ENCODE peak calls at places on chromosomes 1 and 21, in ten cellular contexts. One of them, this sample, is unnamed.

GRCh38 chr1:68370101-68370915 is 79.4 kb downstream of the RPE65 start:
- DNase-seq in WERI-Rb-1: no peak
- DNase-seq in NCI-H1694 treated with DMSO at 0.1 percent for 48 hours: no peak
- DNase-seq in progenitor cell of endocrine pancreas: no peak
- DNase-seq in NCI-H1092: no peak
- DNase-seq in choroid plexus epithelial cell: no peak
- DNase-seq in OCI-M1: no peak
- DNase-seq in left ventricle myocardium inferior: no peak
- DNase-seq in Calu3: peak
- DNase-seq in iris pigment epithelial cell: no peak
- DNase-seq in this sample: no peak

GRCh38 chr1:70945266-70945665 is 102.3 kb downstream of the PTGER3 start:
- DNase-seq in left ventricle myocardium inferior: no peak
- DNase-seq in Calu3: no peak
- DNase-seq in NCI-H1694 treated with DMSO at 0.1 percent for 48 hours: no peak
- DNase-seq in OCI-M1: no peak
- DNase-seq in choroid plexus epithelial cell: no peak
- DNase-seq in progenitor cell of endocrine pancreas: no peak
- DNase-seq in NCI-H1092: no peak
- DNase-seq in iris pigment epithelial cell: no peak
- DNase-seq in WERI-Rb-1: no peak
- DNase-seq in this sample: no peak

GRCh38 chr1:22500058-22500457 is 48.4 kb downstream of the ZBTB40 start:
- DNase-seq in choroid plexus epithelial cell: peak
- DNase-seq in Calu3: no peak
- DNase-seq in OCI-M1: no peak
- DNase-seq in NCI-H1694 treated with DMSO at 0.1 percent for 48 hours: no peak
- DNase-seq in NCI-H1092: no peak
- DNase-seq in left ventricle myocardium inferior: no peak
- DNase-seq in iris pigment epithelial cell: peak
- DNase-seq in progenitor cell of endocrine pancreas: no peak
- DNase-seq in WERI-Rb-1: no peak
- DNase-seq in this sample: no peak

GRCh38 chr1:241482761-241483250 is 36.7 kb downstream of the FH start:
- DNase-seq in iris pigment epithelial cell: peak
- DNase-seq in left ventricle myocardium inferior: no peak
- DNase-seq in choroid plexus epithelial cell: peak
- DNase-seq in NCI-H1092: no peak
- DNase-seq in NCI-H1694 treated with DMSO at 0.1 percent for 48 hours: no peak
- DNase-seq in WERI-Rb-1: no peak
- DNase-seq in Calu3: peak
- DNase-seq in OCI-M1: no peak
- DNase-seq in progenitor cell of endocrine pancreas: no peak
- DNase-seq in this sample: no peak

GRCh38 chr1:76503100-76503499 is 364.2 kb upstream of the ST6GALNAC5 start:
- DNase-seq in iris pigment epithelial cell: no peak
- DNase-seq in NCI-H1694 treated with DMSO at 0.1 percent for 48 hours: no peak
- DNase-seq in left ventricle myocardium inferior: no peak
- DNase-seq in NCI-H1092: no peak
- DNase-seq in choroid plexus epithelial cell: no peak
- DNase-seq in OCI-M1: no peak
- DNase-seq in WERI-Rb-1: no peak
- DNase-seq in progenitor cell of endocrine pancreas: no peak
- DNase-seq in Calu3: no peak
- DNase-seq in this sample: no peak

GRCh38 chr1:205440476-205441317 is 15.1 kb downstream of the BLACAT1 start:
- DNase-seq in left ventricle myocardium inferior: peak
- DNase-seq in iris pigment epithelial cell: peak
- DNase-seq in NCI-H1694 treated with DMSO at 0.1 percent for 48 hours: no peak
- DNase-seq in OCI-M1: peak
- DNase-seq in progenitor cell of endocrine pancreas: no peak
- DNase-seq in choroid plexus epithelial cell: peak
- DNase-seq in NCI-H1092: no peak
- DNase-seq in WERI-Rb-1: peak
- DNase-seq in Calu3: peak
- DNase-seq in this sample: peak

GRCh38 chr1:204213668-204214662 is at the start of gene GOLT1A:
- DNase-seq in left ventricle myocardium inferior: peak
- DNase-seq in OCI-M1: peak
- DNase-seq in iris pigment epithelial cell: peak
- DNase-seq in choroid plexus epithelial cell: peak
- DNase-seq in progenitor cell of endocrine pancreas: peak
- DNase-seq in Calu3: peak
- DNase-seq in WERI-Rb-1: peak
- DNase-seq in NCI-H1694 treated with DMSO at 0.1 percent for 48 hours: peak
- DNase-seq in NCI-H1092: peak
- DNase-seq in this sample: peak

GRCh38 chr1:150514260-150514659 is 1.3 kb upstream of the FALEC start:
- DNase-seq in choroid plexus epithelial cell: no peak
- DNase-seq in NCI-H1694 treated with DMSO at 0.1 percent for 48 hours: no peak
- DNase-seq in left ventricle myocardium inferior: no peak
- DNase-seq in OCI-M1: no peak
- DNase-seq in NCI-H1092: no peak
- DNase-seq in Calu3: no peak
- DNase-seq in progenitor cell of endocrine pancreas: no peak
- DNase-seq in iris pigment epithelial cell: no peak
- DNase-seq in WERI-Rb-1: no peak
- DNase-seq in this sample: no peak

GRCh38 chr1:62334434-62334833 is 15.2 kb upstream of the KANK4 start:
- DNase-seq in WERI-Rb-1: no peak
- DNase-seq in NCI-H1092: no peak
- DNase-seq in NCI-H1694 treated with DMSO at 0.1 percent for 48 hours: no peak
- DNase-seq in progenitor cell of endocrine pancreas: no peak
- DNase-seq in left ventricle myocardium inferior: no peak
- DNase-seq in Calu3: no peak
- DNase-seq in iris pigment epithelial cell: no peak
- DNase-seq in choroid plexus epithelial cell: no peak
- DNase-seq in OCI-M1: no peak
- DNase-seq in this sample: no peak

GRCh38 chr21:43189936-43190335 is 21.1 kb downstream of the CRYAA start:
- DNase-seq in WERI-Rb-1: peak
- DNase-seq in progenitor cell of endocrine pancreas: no peak
- DNase-seq in NCI-H1694 treated with DMSO at 0.1 percent for 48 hours: no peak
- DNase-seq in iris pigment epithelial cell: no peak
- DNase-seq in NCI-H1092: no peak
- DNase-seq in choroid plexus epithelial cell: no peak
- DNase-seq in OCI-M1: no peak
- DNase-seq in Calu3: no peak
- DNase-seq in left ventricle myocardium inferior: no peak
- DNase-seq in this sample: no peak

GRCh38 chr1:77400781-77401180 is 119.0 kb downstream of the AK5 start:
- DNase-seq in Calu3: no peak
- DNase-seq in choroid plexus epithelial cell: peak
- DNase-seq in OCI-M1: no peak
- DNase-seq in WERI-Rb-1: no peak
- DNase-seq in NCI-H1092: no peak
- DNase-seq in left ventricle myocardium inferior: no peak
- DNase-seq in iris pigment epithelial cell: peak
- DNase-seq in NCI-H1694 treated with DMSO at 0.1 percent for 48 hours: no peak
- DNase-seq in progenitor cell of endocrine pancreas: no peak
- DNase-seq in this sample: no peak

GRCh38 chr1:169526120-169526832 is 40.5 kb upstream of the SLC19A2 start:
- DNase-seq in choroid plexus epithelial cell: no peak
- DNase-seq in Calu3: no peak
- DNase-seq in progenitor cell of endocrine pancreas: no peak
- DNase-seq in WERI-Rb-1: no peak
- DNase-seq in iris pigment epithelial cell: no peak
- DNase-seq in NCI-H1092: no peak
- DNase-seq in NCI-H1694 treated with DMSO at 0.1 percent for 48 hours: no peak
- DNase-seq in OCI-M1: no peak
- DNase-seq in left ventricle myocardium inferior: no peak
- DNase-seq in this sample: no peak

GRCh38 chr1:102742426-102742825 is 365.9 kb downstream of the COL11A1 start:
- DNase-seq in iris pigment epithelial cell: peak
- DNase-seq in left ventricle myocardium inferior: no peak
- DNase-seq in OCI-M1: no peak
- DNase-seq in choroid plexus epithelial cell: peak
- DNase-seq in progenitor cell of endocrine pancreas: no peak
- DNase-seq in WERI-Rb-1: no peak
- DNase-seq in NCI-H1092: no peak
- DNase-seq in Calu3: no peak
- DNase-seq in NCI-H1694 treated with DMSO at 0.1 percent for 48 hours: no peak
- DNase-seq in this sample: no peak

GRCh38 chr21:44836666-44837471 is 19.0 kb upstream of the SUMO3 start:
- DNase-seq in choroid plexus epithelial cell: peak
- DNase-seq in WERI-Rb-1: peak
- DNase-seq in NCI-H1694 treated with DMSO at 0.1 percent for 48 hours: peak
- DNase-seq in iris pigment epithelial cell: peak
- DNase-seq in Calu3: peak
- DNase-seq in left ventricle myocardium inferior: no peak
- DNase-seq in OCI-M1: peak
- DNase-seq in progenitor cell of endocrine pancreas: no peak
- DNase-seq in NCI-H1092: no peak
- DNase-seq in this sample: no peak

GRCh38 chr1:215273838-215274516 is 191.4 kb downstream of the KCNK2 start:
- DNase-seq in WERI-Rb-1: no peak
- DNase-seq in NCI-H1092: no peak
- DNase-seq in left ventricle myocardium inferior: no peak
- DNase-seq in iris pigment epithelial cell: peak
- DNase-seq in NCI-H1694 treated with DMSO at 0.1 percent for 48 hours: no peak
- DNase-seq in OCI-M1: no peak
- DNase-seq in choroid plexus epithelial cell: peak
- DNase-seq in Calu3: no peak
- DNase-seq in progenitor cell of endocrine pancreas: no peak
- DNase-seq in this sample: peak

GRCh38 chr1:212415107-212415841 is 588 bp upstream of the PACC1 start:
- DNase-seq in Calu3: no peak
- DNase-seq in progenitor cell of endocrine pancreas: no peak
- DNase-seq in NCI-H1092: no peak
- DNase-seq in OCI-M1: peak
- DNase-seq in choroid plexus epithelial cell: no peak
- DNase-seq in WERI-Rb-1: no peak
- DNase-seq in iris pigment epithelial cell: no peak
- DNase-seq in NCI-H1694 treated with DMSO at 0.1 percent for 48 hours: no peak
- DNase-seq in left ventricle myocardium inferior: no peak
- DNase-seq in this sample: no peak

GRCh38 chr1:206512521-206513180 is 5.3 kb downstream of the RASSF5 start:
- DNase-seq in NCI-H1694 treated with DMSO at 0.1 percent for 48 hours: no peak
- DNase-seq in OCI-M1: no peak
- DNase-seq in Calu3: no peak
- DNase-seq in NCI-H1092: no peak
- DNase-seq in choroid plexus epithelial cell: no peak
- DNase-seq in iris pigment epithelial cell: no peak
- DNase-seq in progenitor cell of endocrine pancreas: no peak
- DNase-seq in WERI-Rb-1: no peak
- DNase-seq in left ventricle myocardium inferior: no peak
- DNase-seq in this sample: no peak

GRCh38 chr1:178341218-178341956 is 155.4 kb downstream of the CLEC20A start:
- DNase-seq in choroid plexus epithelial cell: peak
- DNase-seq in NCI-H1694 treated with DMSO at 0.1 percent for 48 hours: no peak
- DNase-seq in left ventricle myocardium inferior: peak
- DNase-seq in progenitor cell of endocrine pancreas: peak
- DNase-seq in WERI-Rb-1: no peak
- DNase-seq in iris pigment epithelial cell: peak
- DNase-seq in OCI-M1: no peak
- DNase-seq in Calu3: peak
- DNase-seq in NCI-H1092: no peak
- DNase-seq in this sample: peak

GRCh38 chr1:29312469-29313466 is 76.4 kb downstream of the PTPRU start:
- DNase-seq in left ventricle myocardium inferior: no peak
- DNase-seq in WERI-Rb-1: peak
- DNase-seq in OCI-M1: peak
- DNase-seq in Calu3: no peak
- DNase-seq in progenitor cell of endocrine pancreas: no peak
- DNase-seq in NCI-H1092: no peak
- DNase-seq in iris pigment epithelial cell: no peak
- DNase-seq in NCI-H1694 treated with DMSO at 0.1 percent for 48 hours: no peak
- DNase-seq in choroid plexus epithelial cell: no peak
- DNase-seq in this sample: no peak

GRCh38 chr1:160071289-160071688 is 1.3 kb upstream of the KCNJ10 start:
- DNase-seq in Calu3: no peak
- DNase-seq in progenitor cell of endocrine pancreas: no peak
- DNase-seq in NCI-H1092: no peak
- DNase-seq in WERI-Rb-1: no peak
- DNase-seq in OCI-M1: no peak
- DNase-seq in choroid plexus epithelial cell: no peak
- DNase-seq in iris pigment epithelial cell: no peak
- DNase-seq in NCI-H1694 treated with DMSO at 0.1 percent for 48 hours: no peak
- DNase-seq in left ventricle myocardium inferior: no peak
- DNase-seq in this sample: no peak

GRCh38 chr1:151134991-151135390 is 11.4 kb downstream of the SEMA6C start:
- DNase-seq in iris pigment epithelial cell: no peak
- DNase-seq in WERI-Rb-1: no peak
- DNase-seq in OCI-M1: no peak
- DNase-seq in left ventricle myocardium inferior: no peak
- DNase-seq in progenitor cell of endocrine pancreas: no peak
- DNase-seq in choroid plexus epithelial cell: no peak
- DNase-seq in NCI-H1092: no peak
- DNase-seq in NCI-H1694 treated with DMSO at 0.1 percent for 48 hours: no peak
- DNase-seq in Calu3: no peak
- DNase-seq in this sample: no peak

GRCh38 chr1:70264875-70265274 is 43.7 kb downstream of the SRSF11 start:
- DNase-seq in left ventricle myocardium inferior: no peak
- DNase-seq in choroid plexus epithelial cell: no peak
- DNase-seq in Calu3: no peak
- DNase-seq in progenitor cell of endocrine pancreas: no peak
- DNase-seq in iris pigment epithelial cell: no peak
- DNase-seq in NCI-H1092: no peak
- DNase-seq in NCI-H1694 treated with DMSO at 0.1 percent for 48 hours: no peak
- DNase-seq in WERI-Rb-1: no peak
- DNase-seq in OCI-M1: peak
- DNase-seq in this sample: peak

GRCh38 chr1:82284213-82284612 is 483.5 kb downstream of the ADGRL2 start:
- DNase-seq in left ventricle myocardium inferior: no peak
- DNase-seq in Calu3: no peak
- DNase-seq in progenitor cell of endocrine pancreas: no peak
- DNase-seq in NCI-H1092: no peak
- DNase-seq in choroid plexus epithelial cell: peak
- DNase-seq in iris pigment epithelial cell: no peak
- DNase-seq in NCI-H1694 treated with DMSO at 0.1 percent for 48 hours: no peak
- DNase-seq in OCI-M1: peak
- DNase-seq in WERI-Rb-1: no peak
- DNase-seq in this sample: no peak

GRCh38 chr1:50346621-50347020 is 76.6 kb downstream of the DMRTA2 start:
- DNase-seq in left ventricle myocardium inferior: no peak
- DNase-seq in WERI-Rb-1: no peak
- DNase-seq in NCI-H1092: no peak
- DNase-seq in choroid plexus epithelial cell: no peak
- DNase-seq in iris pigment epithelial cell: no peak
- DNase-seq in NCI-H1694 treated with DMSO at 0.1 percent for 48 hours: no peak
- DNase-seq in progenitor cell of endocrine pancreas: no peak
- DNase-seq in Calu3: no peak
- DNase-seq in OCI-M1: peak
- DNase-seq in this sample: no peak

GRCh38 chr1:181221078-181221477 is 132.6 kb downstream of the IER5 start:
- DNase-seq in progenitor cell of endocrine pancreas: no peak
- DNase-seq in WERI-Rb-1: no peak
- DNase-seq in left ventricle myocardium inferior: no peak
- DNase-seq in choroid plexus epithelial cell: no peak
- DNase-seq in iris pigment epithelial cell: no peak
- DNase-seq in Calu3: no peak
- DNase-seq in NCI-H1092: no peak
- DNase-seq in OCI-M1: no peak
- DNase-seq in NCI-H1694 treated with DMSO at 0.1 percent for 48 hours: no peak
- DNase-seq in this sample: no peak

GRCh38 chr1:204574016-204574855 is 58.0 kb downstream of the MDM4 start:
- DNase-seq in NCI-H1092: no peak
- DNase-seq in OCI-M1: no peak
- DNase-seq in choroid plexus epithelial cell: peak
- DNase-seq in NCI-H1694 treated with DMSO at 0.1 percent for 48 hours: peak
- DNase-seq in WERI-Rb-1: no peak
- DNase-seq in left ventricle myocardium inferior: no peak
- DNase-seq in iris pigment epithelial cell: peak
- DNase-seq in Calu3: no peak
- DNase-seq in progenitor cell of endocrine pancreas: no peak
- DNase-seq in this sample: no peak

GRCh38 chr21:18369115-18369514 is 34.5 kb downstream of the TMPRSS15 start:
- DNase-seq in WERI-Rb-1: peak
- DNase-seq in NCI-H1092: peak
- DNase-seq in Calu3: no peak
- DNase-seq in choroid plexus epithelial cell: peak
- DNase-seq in NCI-H1694 treated with DMSO at 0.1 percent for 48 hours: peak
- DNase-seq in OCI-M1: peak
- DNase-seq in iris pigment epithelial cell: peak
- DNase-seq in progenitor cell of endocrine pancreas: no peak
- DNase-seq in left ventricle myocardium inferior: no peak
- DNase-seq in this sample: peak

GRCh38 chr1:39691383-39692151 is at the start of gene HPCAL4:
- DNase-seq in iris pigment epithelial cell: peak
- DNase-seq in choroid plexus epithelial cell: peak
- DNase-seq in Calu3: peak
- DNase-seq in left ventricle myocardium inferior: peak
- DNase-seq in WERI-Rb-1: peak
- DNase-seq in OCI-M1: peak
- DNase-seq in progenitor cell of endocrine pancreas: peak
- DNase-seq in NCI-H1694 treated with DMSO at 0.1 percent for 48 hours: peak
- DNase-seq in NCI-H1092: peak
- DNase-seq in this sample: peak